ENCODE peak calls at places on chromosome 18, in six cellular contexts. K is GF-D8; W is fibroblast of villous mesenchyme; G is IMR-90; P is non-pigmented ciliary epithelial cell; O is activated CD8-positive, alpha-beta T cell treated with anti-CD3 and anti-CD28 coated beads, Interleukin-2, amount 10 ng/mL, durations not matched to agents 7 days and 5 days. E is an unnamed sample.

GRCh38 chr18:8776013-8776515 is 70.7 kb downstream of the MTCL1 start:
- DNase-seq in K (no peak), W (peak), G (no peak), P (no peak), O (no peak), E (no peak)

GRCh38 chr18:44013871-44014270 is 666.8 kb upstream of the SETBP1 start:
- DNase-seq in K (no peak), W (no peak), G (no peak), P (no peak), O (no peak), E (no peak)

GRCh38 chr18:67776929-67777328 is 260.4 kb upstream of the DSEL start:
- DNase-seq in K (no peak), W (peak), G (peak), P (no peak), O (no peak), E (peak)

GRCh38 chr18:48104703-48105102 is 174.2 kb upstream of the SMAD2 start:
- DNase-seq in K (no peak), W (no peak), G (no peak), P (no peak), O (no peak), E (no peak)

GRCh38 chr18:49778826-49779465 is 34.4 kb downstream of the ACAA2 start:
- DNase-seq in K (no peak), W (peak), G (no peak), P (peak), O (no peak), E (peak)

GRCh38 chr18:64365106-64365505 is 216.2 kb upstream of the LINC00305 start:
- DNase-seq in K (no peak), W (no peak), G (no peak), P (no peak), O (no peak), E (no peak)

GRCh38 chr18:36454848-36455458 is 157.4 kb downstream of the FHOD3 start:
- DNase-seq in K (no peak), W (no peak), G (no peak), P (no peak), O (no peak), E (no peak)

GRCh38 chr18:79871481-79872091 is 73.8 kb downstream of the KCNG2 start:
- DNase-seq in K (no peak), W (no peak), G (no peak), P (no peak), O (no peak), E (no peak)

GRCh38 chr18:45149712-45150111 is 465.6 kb upstream of the SLC14A2 start:
- DNase-seq in K (no peak), W (no peak), G (no peak), P (no peak), O (no peak), E (no peak)

GRCh38 chr18:2979027-2979570 is 33.8 kb downstream of the LPIN2 start:
- DNase-seq in K (no peak), W (peak), G (peak), P (peak), O (no peak), E (peak)

GRCh38 chr18:23719634-23720201 is 30.5 kb downstream of the LAMA3 start:
- DNase-seq in K (no peak), W (peak), G (peak), P (peak), O (peak), E (peak)

GRCh38 chr18:13619505-13620205 is 106.7 kb downstream of the FAM210A start:
- DNase-seq in K (no peak), W (no peak), G (no peak), P (no peak), O (no peak), E (no peak)

GRCh38 chr18:36440614-36441013 is 143.1 kb downstream of the FHOD3 start:
- DNase-seq in K (no peak), W (no peak), G (peak), P (peak), O (no peak), E (no peak)

GRCh38 chr18:2410688-2411087 is 160.6 kb downstream of the METTL4 start:
- DNase-seq in K (no peak), W (no peak), G (no peak), P (no peak), O (no peak), E (no peak)

GRCh38 chr18:5520464-5520863 is 23.3 kb downstream of the EPB41L3 start:
- DNase-seq in K (no peak), W (no peak), G (no peak), P (no peak), O (no peak), E (no peak)

GRCh38 chr18:48061781-48062570 is 131.5 kb upstream of the SMAD2 start:
- DNase-seq in K (no peak), W (no peak), G (no peak), P (no peak), O (no peak), E (peak)

GRCh38 chr18:58405107-58405898 is 223.6 kb downstream of the ALPK2 start:
- DNase-seq in K (no peak), W (no peak), G (no peak), P (no peak), O (no peak), E (no peak)

GRCh38 chr18:46247938-46248337 is 143.8 kb downstream of the HAUS1 start:
- DNase-seq in K (no peak), W (no peak), G (no peak), P (no peak), O (no peak), E (no peak)

GRCh38 chr18:13032173-13032572 is 41.0 kb downstream of the CEP192 start:
- DNase-seq in K (no peak), W (no peak), G (no peak), P (no peak), O (no peak), E (no peak)

GRCh38 chr18:74841248-74841647 is 243.6 kb downstream of the ZNF407 start:
- DNase-seq in K (no peak), W (no peak), G (no peak), P (no peak), O (no peak), E (no peak)

GRCh38 chr18:63155169-63155852 is 164.3 kb downstream of the BCL2 start:
- DNase-seq in K (no peak), W (peak), G (no peak), P (no peak), O (peak), E (no peak)

GRCh38 chr18:26943906-26944305 is 78.4 kb upstream of the AQP4 start:
- DNase-seq in K (no peak), W (no peak), G (no peak), P (no peak), O (no peak), E (no peak)

GRCh38 chr18:24544141-24544498 is 83.7 kb downstream of the HRH4 start:
- DNase-seq in K (no peak), W (peak), G (peak), P (no peak), O (no peak), E (peak)

GRCh38 chr18:46071894-46072867 is at the start of gene PSTPIP2:
- DNase-seq in K (peak), W (peak), G (peak), P (no peak), O (peak), E (peak)

GRCh38 chr18:13564579-13564978 is 161.8 kb downstream of the FAM210A start:
- DNase-seq in K (no peak), W (no peak), G (no peak), P (no peak), O (no peak), E (no peak)

GRCh38 chr18:3340682-3341097 is 78.8 kb downstream of the MYL12B start:
- DNase-seq in K (no peak), W (peak), G (peak), P (no peak), O (no peak), E (peak)

GRCh38 chr18:11980555-11981382 is 538 bp upstream of the IMPA2 start:
- DNase-seq in K (peak), W (peak), G (peak), P (peak), O (peak), E (peak)